ENCODE peak calls at places on chromosomes 2 and 18, in eight cellular contexts. C is pancreas, I is GM20000, V is nephron progenitor cell, O is upper lobe of right lung, M is fibroblast of lung, G is Caco-2, T is HFF-Myc. R is an unnamed sample.

GRCh38 chr2:160736629-160737028 is 243.0 kb upstream of the RBMS1 start:
- DNase-seq in C (no peak), I (no peak), V (no peak), O (no peak), M (peak; percentile 87), G (peak; percentile 53), T (no peak), R (peak; percentile 49)

GRCh38 chr2:7774481-7774880 is 857.3 kb downstream of the RNF144A start:
- DNase-seq in C (no peak), I (no peak), V (no peak), O (no peak), M (no peak), G (no peak), T (no peak), R (no peak)

GRCh38 chr18:58379443-58379842 is 249.4 kb downstream of the ALPK2 start:
- DNase-seq in C (no peak), I (no peak), V (no peak), O (no peak), M (no peak), G (no peak), T (no peak), R (no peak)

GRCh38 chr2:64915510-64915900 is 73.7 kb upstream of the SLC1A4 start:
- DNase-seq in C (no peak), I (no peak), V (no peak), O (no peak), M (no peak), G (no peak), T (no peak), R (peak; percentile 7)

GRCh38 chr2:213129311-213129710 is 22.1 kb downstream of the IKZF2 start:
- DNase-seq in C (no peak), I (no peak), V (no peak), O (no peak), M (no peak), G (no peak), T (no peak), R (no peak)

GRCh38 chr2:235659767-235660322 is 166.0 kb downstream of the AGAP1 start:
- DNase-seq in C (no peak), I (no peak), V (no peak), O (peak; percentile 37), M (peak; percentile 95), G (no peak), T (no peak), R (peak; percentile 88)

GRCh38 chr2:76749858-76750257 is 772.3 kb downstream of the LRRTM4 start:
- DNase-seq in C (no peak), I (no peak), V (no peak), O (no peak), M (no peak), G (no peak), T (no peak), R (no peak)

GRCh38 chr2:62344472-62344871 is 148.6 kb downstream of the B3GNT2 start:
- DNase-seq in C (peak; percentile 38), I (no peak), V (no peak), O (no peak), M (peak; percentile 14), G (no peak), T (no peak), R (peak; percentile 18)

GRCh38 chr2:86480105-86480504 is 38.9 kb downstream of the KDM3A start:
- DNase-seq in C (no peak), I (no peak), V (no peak), O (no peak), M (no peak), G (no peak), T (no peak), R (no peak)

GRCh38 chr2:169911119-169911518 is 83.9 kb downstream of the UBR3 start:
- DNase-seq in C (no peak), I (no peak), V (no peak), O (no peak), M (no peak), G (no peak), T (no peak), R (no peak)
- TF ChIP-seq CTCF in C (no peak), I (no peak), V (no peak), O (no peak), M (no peak), G (no peak), T (no peak), R (no peak)

GRCh38 chr18:49728542-49728941 is 84.8 kb downstream of the ACAA2 start:
- DNase-seq in C (peak; percentile 47), I (peak; percentile 67), V (peak; percentile 53), O (peak; percentile 70), M (peak; percentile 20), G (peak; percentile 35), T (no peak), R (peak; percentile 69)
- TF ChIP-seq CTCF in C (peak; percentile 32), I (peak; percentile 77), V (peak; percentile 50), O (peak; percentile 67), M (peak; percentile 66), G (peak; percentile 20), T (peak; percentile 73), R (peak; percentile 88)

GRCh38 chr2:5782103-5782502 is 89.9 kb downstream of the SOX11 start:
- DNase-seq in C (no peak), I (no peak), V (no peak), O (no peak), M (no peak), G (no peak), T (no peak), R (no peak)
- TF ChIP-seq CTCF in C (no peak), I (no peak), V (no peak), O (no peak), M (no peak), G (no peak), T (no peak), R (no peak)

GRCh38 chr2:219176818-219177593 is at the start of gene CNPPD1:
- DNase-seq in C (peak; percentile 88), I (peak; percentile 95), V (peak; percentile 86), O (peak; percentile 97), M (peak; percentile 76), G (peak; percentile 94), T (no peak), R (peak; percentile 63)
- TF ChIP-seq CTCF in C (no peak), I (no peak), V (no peak), O (no peak), M (no peak), G (no peak), T (no peak), R (no peak)

GRCh38 chr2:81650048-81650971 is 1345.8 kb upstream of the LRRTM1 start:
- DNase-seq in C (no peak), I (no peak), V (no peak), O (no peak), M (peak; percentile 41), G (no peak), T (no peak), R (no peak)
- TF ChIP-seq CTCF in C (no peak), I (no peak), V (no peak), O (no peak), M (peak; percentile 9), G (peak; percentile 5), T (peak; percentile 15), R (no peak)

GRCh38 chr18:9549405-9549804 is 65.0 kb downstream of the PPP4R1 start:
- DNase-seq in C (no peak), I (no peak), V (no peak), O (no peak), M (no peak), G (peak; percentile 46), T (no peak), R (no peak)
- TF ChIP-seq CTCF in C (peak; percentile 7), I (no peak), V (no peak), O (no peak), M (no peak), G (peak; percentile 50), T (no peak), R (peak; percentile 1)

R was measured in fibroblast of mammary gland.